ENCODE peak calls at places on chromosomes 1 and 21, in ten cellular contexts. V is EL; E is activated gamma-delta T cell; L is NCI-H1436 treated with DMSO at 0.1 percent for 48 hours; B is Kasumi-1; F is CD8-positive, alpha-beta memory T cell; K is stimulated activated CD8-positive, alpha-beta memory T cell treated with anti-CD3 and anti-CD28 coated beads, Interleukin-4, amount 100 ng/mL, for 4 hours; N is hippocampal formation; A is effector memory CD4-positive, alpha-beta T cell; H is mammary epithelial cell. R is an unnamed sample.

GRCh38 chr1:220182656-220183055 is 88.7 kb downstream of the IARS2 start:
- DNase-seq in E (no peak), B (no peak), V (peak; percentile 45), L (no peak), K (no peak), F (no peak), H (no peak), N (no peak), A (no peak), R (no peak)

GRCh38 chr1:233183226-233184020 is 112.1 kb downstream of the PCNX2 start:
- DNase-seq in F (no peak), K (no peak), H (no peak), N (no peak), E (no peak), V (peak; percentile 52), B (no peak), L (no peak), A (no peak), R (no peak)

GRCh38 chr1:228293816-228294500 is 86.1 kb downstream of the OBSCN start:
- DNase-seq in H (no peak), K (no peak), A (no peak), V (no peak), N (no peak), B (no peak), L (no peak), E (no peak), F (no peak), R (no peak)

GRCh38 chr1:162882248-162882666 is 21.3 kb upstream of the CCDC190 start:
- DNase-seq in B (no peak), V (peak; percentile 27), A (no peak), L (peak; percentile 49), F (no peak), K (no peak), N (no peak), E (no peak), H (no peak), R (no peak)

GRCh38 chr21:15468368-15468767 is 261.4 kb upstream of the USP25 start:
- DNase-seq in N (no peak), K (no peak), E (no peak), L (no peak), H (no peak), F (no peak), A (no peak), B (no peak), V (no peak), R (no peak)

GRCh38 chr1:164589961-164590507 is 31.1 kb downstream of the PBX1 start:
- DNase-seq in E (no peak), H (no peak), L (no peak), B (no peak), K (no peak), F (no peak), N (no peak), A (no peak), V (no peak), R (no peak)

GRCh38 chr1:120179420-120180348 is 3.4 kb upstream of the SEC22B start:
- DNase-seq in A (no peak), K (no peak), B (no peak), H (peak; percentile 24), E (no peak), N (no peak), F (no peak), L (no peak), V (peak; percentile 87), R (no peak)

GRCh38 chr1:117401761-117402160 is 34.5 kb downstream of the MAN1A2 start:
- DNase-seq in B (no peak), K (no peak), F (no peak), A (no peak), V (no peak), L (no peak), H (no peak), E (no peak), N (no peak), R (no peak)

GRCh38 chr21:34534522-34534921 is 22.5 kb upstream of the KCNE1 start:
- DNase-seq in K (no peak), V (peak; percentile 66), E (no peak), F (no peak), N (peak; percentile 46), H (no peak), A (no peak), B (no peak), L (no peak), R (no peak)

GRCh38 chr1:149931212-149931805 is 3.7 kb upstream of the SF3B4 start:
- DNase-seq in E (no peak), L (no peak), F (no peak), V (no peak), N (no peak), A (no peak), H (peak; percentile 52), B (no peak), K (no peak), R (no peak)

GRCh38 chr1:15525043-15525958 is 1.3 kb upstream of the CASP9 start:
- DNase-seq in V (peak; percentile 99), L (peak; percentile 91), F (peak; percentile 99), E (no peak), N (no peak), A (no peak), H (no peak), K (no peak), B (peak; percentile 83), R (no peak)

GRCh38 chr1:61570191-61570590 is 154.8 kb downstream of the TM2D1 start:
- DNase-seq in L (no peak), A (no peak), E (no peak), B (no peak), N (no peak), V (no peak), H (no peak), F (no peak), K (no peak), R (no peak)

GRCh38 chr1:80767711-80768110 is 1033.0 kb upstream of the ADGRL2 start:
- DNase-seq in F (no peak), K (no peak), A (no peak), E (no peak), V (no peak), H (no peak), B (no peak), L (no peak), N (no peak), R (no peak)

GRCh38 chr1:101738475-101738874 is 258.3 kb downstream of the OLFM3 start:
- DNase-seq in A (no peak), F (no peak), H (peak; percentile 62), K (no peak), V (peak; percentile 58), E (no peak), N (no peak), L (no peak), B (no peak), R (no peak)

GRCh38 chr1:113307771-113308451 is 82.4 kb upstream of the MAGI3 start:
- DNase-seq in K (no peak), L (no peak), F (no peak), A (no peak), E (no peak), B (no peak), N (no peak), V (no peak), H (peak; percentile 43), R (no peak)

GRCh38 chr1:228005511-228006033 is 1.2 kb upstream of the WNT3A start:
- DNase-seq in V (no peak), H (no peak), B (no peak), N (no peak), A (no peak), F (no peak), L (no peak), E (no peak), K (no peak), R (no peak)

GRCh38 chr1:208349679-208350330 is 105.6 kb upstream of the PLXNA2 start:
- DNase-seq in A (no peak), K (no peak), N (no peak), F (no peak), V (no peak), L (peak; percentile 41), B (no peak), E (no peak), H (no peak), R (no peak)

GRCh38 chr1:45246760-45247159 is 40.4 kb upstream of the ZSWIM5 start:
- DNase-seq in K (no peak), N (no peak), V (peak; percentile 92), B (no peak), F (no peak), L (no peak), E (no peak), A (no peak), H (peak; percentile 62), R (no peak)

GRCh38 chr1:21165632-21166031 is 11.1 kb downstream of the EIF4G3 start:
- DNase-seq in E (no peak), L (no peak), A (no peak), B (peak; percentile 49), K (no peak), V (peak; percentile 28), F (no peak), N (no peak), H (no peak), R (no peak)

GRCh38 chr1:50418600-50419109 is 4.6 kb downstream of the DMRTA2 start:
- DNase-seq in L (no peak), B (no peak), F (no peak), N (no peak), H (no peak), A (no peak), E (no peak), V (no peak), K (no peak), R (no peak)

GRCh38 chr1:19799233-19799876 is 361 bp downstream of the TMCO4 start:
- DNase-seq in E (peak; percentile 37), V (peak; percentile 67), K (peak; percentile 8), F (peak; percentile 48), A (peak; percentile 41), L (no peak), B (peak; percentile 30), N (no peak), H (peak; percentile 9), R (peak; percentile 31)

GRCh38 chr1:21783679-21784603 is 992 bp upstream of the USP48 start:
- DNase-seq in A (no peak), L (no peak), H (no peak), K (no peak), N (no peak), B (peak; percentile 89), F (no peak), V (no peak), E (no peak), R (no peak)

GRCh38 chr21:44051462-44051941 is 39.4 kb downstream of the TRAPPC10 start:
- DNase-seq in F (no peak), L (no peak), K (no peak), E (no peak), B (no peak), N (peak; percentile 41), H (no peak), V (no peak), A (no peak), R (no peak)

GRCh38 chr1:242651817-242652216 is 127.3 kb upstream of the PLD5 start:
- DNase-seq in E (no peak), F (no peak), V (no peak), B (no peak), A (no peak), K (no peak), L (no peak), H (peak; percentile 18), N (no peak), R (no peak)

GRCh38 chr1:150562384-150563339 is 13.5 kb downstream of the ADAMTSL4 start:
- DNase-seq in L (no peak), K (peak; percentile 36), E (no peak), B (no peak), V (no peak), H (no peak), A (peak; percentile 46), F (peak; percentile 72), N (no peak), R (peak; percentile 51)

GRCh38 chr1:167862432-167863076 is 51.4 kb downstream of the ADCY10 start:
- DNase-seq in L (no peak), V (peak; percentile 62), K (no peak), N (no peak), F (no peak), B (no peak), A (no peak), H (no peak), E (no peak), R (no peak)

GRCh38 chr1:228488818-228489674 is 1.9 kb downstream of the RNF187 start:
- DNase-seq in K (no peak), B (no peak), F (no peak), H (no peak), E (no peak), V (no peak), A (no peak), N (no peak), L (no peak), R (no peak)

GRCh38 chr21:43207043-43207315 is 38.2 kb downstream of the CRYAA start:
- DNase-seq in E (no peak), A (no peak), F (no peak), K (no peak), B (no peak), V (no peak), L (no peak), H (no peak), N (no peak), R (no peak)